ENCODE peak calls at places on chromosomes 1 and 21, in ten cellular contexts. One of them, this sample, is unnamed.

GRCh38 chr1:171267391-171267790 is 19.1 kb downstream of the FMO1 start:
- DNase-seq in H54: no peak
- DNase-seq in stimulated activated CD8-positive, alpha-beta memory T cell treated with anti-CD3 and anti-CD28 coated beads, Interleukin-7, amount 100 ng/mL, for 4 hours: no peak
- DNase-seq in T1000: no peak
- DNase-seq in LoVo: no peak
- DNase-seq in kidney: no peak
- DNase-seq in NCI-H524: no peak
- DNase-seq in effector memory CD8-positive, alpha-beta T cell: no peak
- DNase-seq in brain microvascular endothelial cell: no peak
- DNase-seq in NCI-H1930: no peak
- DNase-seq in this sample: peak; percentile 19

GRCh38 chr1:96183928-96184327 is 537.7 kb upstream of the PTBP2 start:
- DNase-seq in H54: no peak
- DNase-seq in NCI-H1930: no peak
- DNase-seq in kidney: no peak
- DNase-seq in LoVo: no peak
- DNase-seq in NCI-H524: no peak
- DNase-seq in stimulated activated CD8-positive, alpha-beta memory T cell treated with anti-CD3 and anti-CD28 coated beads, Interleukin-7, amount 100 ng/mL, for 4 hours: no peak
- DNase-seq in T1000: no peak
- DNase-seq in effector memory CD8-positive, alpha-beta T cell: no peak
- DNase-seq in brain microvascular endothelial cell: no peak
- DNase-seq in this sample: no peak

GRCh38 chr1:93255222-93256079 is 74.9 kb downstream of the CCDC18 start:
- DNase-seq in kidney: no peak
- DNase-seq in T1000: peak; percentile 31
- DNase-seq in NCI-H524: no peak
- DNase-seq in stimulated activated CD8-positive, alpha-beta memory T cell treated with anti-CD3 and anti-CD28 coated beads, Interleukin-7, amount 100 ng/mL, for 4 hours: no peak
- DNase-seq in H54: peak; percentile 40
- DNase-seq in LoVo: no peak
- DNase-seq in NCI-H1930: no peak
- DNase-seq in brain microvascular endothelial cell: peak; percentile 68
- DNase-seq in effector memory CD8-positive, alpha-beta T cell: no peak
- DNase-seq in this sample: peak; percentile 70

GRCh38 chr21:37945036-37945435 is 28.8 kb upstream of the KCNJ6 start:
- DNase-seq in effector memory CD8-positive, alpha-beta T cell: no peak
- DNase-seq in kidney: no peak
- DNase-seq in NCI-H524: peak; percentile 68
- DNase-seq in H54: no peak
- DNase-seq in T1000: no peak
- DNase-seq in LoVo: no peak
- DNase-seq in NCI-H1930: no peak
- DNase-seq in stimulated activated CD8-positive, alpha-beta memory T cell treated with anti-CD3 and anti-CD28 coated beads, Interleukin-7, amount 100 ng/mL, for 4 hours: no peak
- DNase-seq in brain microvascular endothelial cell: no peak
- DNase-seq in this sample: no peak

GRCh38 chr1:201145132-201145531 is 9.1 kb downstream of the TMEM9 start:
- DNase-seq in T1000: no peak
- DNase-seq in NCI-H524: peak; percentile 54
- DNase-seq in effector memory CD8-positive, alpha-beta T cell: no peak
- DNase-seq in stimulated activated CD8-positive, alpha-beta memory T cell treated with anti-CD3 and anti-CD28 coated beads, Interleukin-7, amount 100 ng/mL, for 4 hours: no peak
- DNase-seq in kidney: peak; percentile 39
- DNase-seq in LoVo: no peak
- DNase-seq in NCI-H1930: no peak
- DNase-seq in H54: no peak
- DNase-seq in brain microvascular endothelial cell: no peak
- DNase-seq in this sample: no peak

GRCh38 chr1:236287757-236288619 is 6.2 kb upstream of the ERO1B start:
- DNase-seq in kidney: no peak
- DNase-seq in NCI-H1930: peak; percentile 93
- DNase-seq in brain microvascular endothelial cell: no peak
- DNase-seq in stimulated activated CD8-positive, alpha-beta memory T cell treated with anti-CD3 and anti-CD28 coated beads, Interleukin-7, amount 100 ng/mL, for 4 hours: no peak
- DNase-seq in NCI-H524: peak; percentile 92
- DNase-seq in effector memory CD8-positive, alpha-beta T cell: no peak
- DNase-seq in T1000: no peak
- DNase-seq in LoVo: no peak
- DNase-seq in H54: peak; percentile 30
- DNase-seq in this sample: no peak

GRCh38 chr1:42844592-42845140 is 1.7 kb upstream of the ZNF691 start:
- DNase-seq in NCI-H1930: no peak
- DNase-seq in stimulated activated CD8-positive, alpha-beta memory T cell treated with anti-CD3 and anti-CD28 coated beads, Interleukin-7, amount 100 ng/mL, for 4 hours: no peak
- DNase-seq in kidney: no peak
- DNase-seq in brain microvascular endothelial cell: no peak
- DNase-seq in NCI-H524: no peak
- DNase-seq in T1000: no peak
- DNase-seq in effector memory CD8-positive, alpha-beta T cell: no peak
- DNase-seq in LoVo: no peak
- DNase-seq in H54: no peak
- DNase-seq in this sample: no peak

GRCh38 chr1:30462826-30463425 is 260.5 kb downstream of the MATN1 start:
- DNase-seq in T1000: no peak
- DNase-seq in LoVo: no peak
- DNase-seq in NCI-H524: no peak
- DNase-seq in stimulated activated CD8-positive, alpha-beta memory T cell treated with anti-CD3 and anti-CD28 coated beads, Interleukin-7, amount 100 ng/mL, for 4 hours: no peak
- DNase-seq in kidney: peak; percentile 33
- DNase-seq in effector memory CD8-positive, alpha-beta T cell: no peak
- DNase-seq in H54: no peak
- DNase-seq in NCI-H1930: no peak
- DNase-seq in brain microvascular endothelial cell: no peak
- DNase-seq in this sample: no peak

GRCh38 chr1:96843196-96843595 is 121.6 kb downstream of the PTBP2 start:
- DNase-seq in H54: no peak
- DNase-seq in effector memory CD8-positive, alpha-beta T cell: no peak
- DNase-seq in NCI-H524: no peak
- DNase-seq in NCI-H1930: no peak
- DNase-seq in brain microvascular endothelial cell: peak; percentile 9
- DNase-seq in T1000: no peak
- DNase-seq in stimulated activated CD8-positive, alpha-beta memory T cell treated with anti-CD3 and anti-CD28 coated beads, Interleukin-7, amount 100 ng/mL, for 4 hours: no peak
- DNase-seq in kidney: no peak
- DNase-seq in LoVo: no peak
- DNase-seq in this sample: peak; percentile 22

GRCh38 chr1:157155658-157156057 is 17.5 kb upstream of the ETV3 start:
- DNase-seq in LoVo: no peak
- DNase-seq in H54: no peak
- DNase-seq in T1000: no peak
- DNase-seq in effector memory CD8-positive, alpha-beta T cell: no peak
- DNase-seq in brain microvascular endothelial cell: no peak
- DNase-seq in NCI-H1930: no peak
- DNase-seq in stimulated activated CD8-positive, alpha-beta memory T cell treated with anti-CD3 and anti-CD28 coated beads, Interleukin-7, amount 100 ng/mL, for 4 hours: no peak
- DNase-seq in kidney: peak; percentile 85
- DNase-seq in NCI-H524: no peak
- DNase-seq in this sample: no peak

GRCh38 chr1:212294983-212295382 is 9.8 kb downstream of the PPP2R5A start:
- DNase-seq in NCI-H524: no peak
- DNase-seq in kidney: no peak
- DNase-seq in T1000: no peak
- DNase-seq in stimulated activated CD8-positive, alpha-beta memory T cell treated with anti-CD3 and anti-CD28 coated beads, Interleukin-7, amount 100 ng/mL, for 4 hours: no peak
- DNase-seq in H54: no peak
- DNase-seq in brain microvascular endothelial cell: no peak
- DNase-seq in NCI-H1930: no peak
- DNase-seq in effector memory CD8-positive, alpha-beta T cell: no peak
- DNase-seq in LoVo: no peak
- DNase-seq in this sample: no peak

GRCh38 chr1:12204140-12204539 is 25.7 kb upstream of the VPS13D start:
- DNase-seq in T1000: no peak
- DNase-seq in NCI-H1930: no peak
- DNase-seq in effector memory CD8-positive, alpha-beta T cell: no peak
- DNase-seq in NCI-H524: no peak
- DNase-seq in stimulated activated CD8-positive, alpha-beta memory T cell treated with anti-CD3 and anti-CD28 coated beads, Interleukin-7, amount 100 ng/mL, for 4 hours: peak; percentile 64
- DNase-seq in H54: no peak
- DNase-seq in LoVo: no peak
- DNase-seq in kidney: no peak
- DNase-seq in brain microvascular endothelial cell: no peak
- DNase-seq in this sample: no peak

GRCh38 chr1:50644447-50645105 is 221.3 kb upstream of the DMRTA2 start:
- DNase-seq in kidney: no peak
- DNase-seq in T1000: no peak
- DNase-seq in NCI-H1930: no peak
- DNase-seq in stimulated activated CD8-positive, alpha-beta memory T cell treated with anti-CD3 and anti-CD28 coated beads, Interleukin-7, amount 100 ng/mL, for 4 hours: no peak
- DNase-seq in effector memory CD8-positive, alpha-beta T cell: no peak
- DNase-seq in brain microvascular endothelial cell: no peak
- DNase-seq in H54: no peak
- DNase-seq in NCI-H524: no peak
- DNase-seq in LoVo: no peak
- DNase-seq in this sample: no peak

GRCh38 chr1:75035536-75035935 is 98.7 kb upstream of the LHX8 start:
- DNase-seq in brain microvascular endothelial cell: no peak
- DNase-seq in LoVo: no peak
- DNase-seq in stimulated activated CD8-positive, alpha-beta memory T cell treated with anti-CD3 and anti-CD28 coated beads, Interleukin-7, amount 100 ng/mL, for 4 hours: no peak
- DNase-seq in H54: peak; percentile 6
- DNase-seq in T1000: peak; percentile 50
- DNase-seq in kidney: no peak
- DNase-seq in NCI-H1930: no peak
- DNase-seq in NCI-H524: no peak
- DNase-seq in effector memory CD8-positive, alpha-beta T cell: no peak
- DNase-seq in this sample: no peak

GRCh38 chr1:183194527-183195145 is 8.6 kb downstream of the LAMC2 start:
- DNase-seq in stimulated activated CD8-positive, alpha-beta memory T cell treated with anti-CD3 and anti-CD28 coated beads, Interleukin-7, amount 100 ng/mL, for 4 hours: no peak
- DNase-seq in brain microvascular endothelial cell: no peak
- DNase-seq in kidney: no peak
- DNase-seq in effector memory CD8-positive, alpha-beta T cell: no peak
- DNase-seq in NCI-H524: no peak
- DNase-seq in H54: no peak
- DNase-seq in NCI-H1930: no peak
- DNase-seq in LoVo: no peak
- DNase-seq in T1000: no peak
- DNase-seq in this sample: no peak

GRCh38 chr1:208132287-208132882 is 111.8 kb downstream of the PLXNA2 start:
- DNase-seq in LoVo: peak; percentile 88
- DNase-seq in stimulated activated CD8-positive, alpha-beta memory T cell treated with anti-CD3 and anti-CD28 coated beads, Interleukin-7, amount 100 ng/mL, for 4 hours: peak; percentile 11
- DNase-seq in NCI-H524: peak; percentile 44
- DNase-seq in effector memory CD8-positive, alpha-beta T cell: peak; percentile 16
- DNase-seq in kidney: peak; percentile 87
- DNase-seq in brain microvascular endothelial cell: peak; percentile 43
- DNase-seq in NCI-H1930: peak; percentile 4
- DNase-seq in T1000: no peak
- DNase-seq in H54: peak; percentile 90
- DNase-seq in this sample: peak; percentile 59

GRCh38 chr1:224226849-224227502 is 43.9 kb downstream of the DEGS1 start:
- DNase-seq in brain microvascular endothelial cell: no peak
- DNase-seq in kidney: no peak
- DNase-seq in H54: no peak
- DNase-seq in stimulated activated CD8-positive, alpha-beta memory T cell treated with anti-CD3 and anti-CD28 coated beads, Interleukin-7, amount 100 ng/mL, for 4 hours: no peak
- DNase-seq in NCI-H1930: no peak
- DNase-seq in LoVo: no peak
- DNase-seq in T1000: no peak
- DNase-seq in NCI-H524: no peak
- DNase-seq in effector memory CD8-positive, alpha-beta T cell: no peak
- DNase-seq in this sample: no peak

GRCh38 chr1:9233241-9233941 is 1.2 kb upstream of the H6PD start:
- DNase-seq in effector memory CD8-positive, alpha-beta T cell: no peak
- DNase-seq in kidney: peak; percentile 90
- DNase-seq in NCI-H1930: no peak
- DNase-seq in NCI-H524: no peak
- DNase-seq in H54: no peak
- DNase-seq in brain microvascular endothelial cell: peak; percentile 29
- DNase-seq in LoVo: no peak
- DNase-seq in T1000: no peak
- DNase-seq in stimulated activated CD8-positive, alpha-beta memory T cell treated with anti-CD3 and anti-CD28 coated beads, Interleukin-7, amount 100 ng/mL, for 4 hours: no peak
- DNase-seq in this sample: peak; percentile 57

GRCh38 chr1:203663294-203663693 is 36.7 kb downstream of the ATP2B4 start:
- DNase-seq in effector memory CD8-positive, alpha-beta T cell: no peak
- DNase-seq in T1000: peak; percentile 72
- DNase-seq in NCI-H1930: no peak
- DNase-seq in stimulated activated CD8-positive, alpha-beta memory T cell treated with anti-CD3 and anti-CD28 coated beads, Interleukin-7, amount 100 ng/mL, for 4 hours: no peak
- DNase-seq in NCI-H524: no peak
- DNase-seq in LoVo: peak; percentile 54
- DNase-seq in kidney: no peak
- DNase-seq in H54: peak; percentile 74
- DNase-seq in brain microvascular endothelial cell: peak; percentile 96
- DNase-seq in this sample: peak; percentile 96

GRCh38 chr1:7301346-7301993 is 469.6 kb upstream of the VAMP3 start:
- DNase-seq in T1000: no peak
- DNase-seq in LoVo: no peak
- DNase-seq in stimulated activated CD8-positive, alpha-beta memory T cell treated with anti-CD3 and anti-CD28 coated beads, Interleukin-7, amount 100 ng/mL, for 4 hours: no peak
- DNase-seq in NCI-H1930: no peak
- DNase-seq in kidney: no peak
- DNase-seq in brain microvascular endothelial cell: peak; percentile 27
- DNase-seq in effector memory CD8-positive, alpha-beta T cell: no peak
- DNase-seq in H54: no peak
- DNase-seq in NCI-H524: no peak
- DNase-seq in this sample: no peak

GRCh38 chr1:206030714-206031113 is 7.0 kb upstream of the CTSE start:
- DNase-seq in brain microvascular endothelial cell: peak; percentile 57
- DNase-seq in NCI-H1930: peak; percentile 31
- DNase-seq in effector memory CD8-positive, alpha-beta T cell: peak; percentile 38
- DNase-seq in kidney: peak; percentile 87
- DNase-seq in LoVo: peak; percentile 76
- DNase-seq in stimulated activated CD8-positive, alpha-beta memory T cell treated with anti-CD3 and anti-CD28 coated beads, Interleukin-7, amount 100 ng/mL, for 4 hours: peak; percentile 43
- DNase-seq in T1000: no peak
- DNase-seq in NCI-H524: peak; percentile 92
- DNase-seq in H54: peak; percentile 38
- DNase-seq in this sample: peak; percentile 62

GRCh38 chr1:88150330-88150729 is 533.7 kb upstream of the PKN2 start:
- DNase-seq in T1000: no peak
- DNase-seq in LoVo: no peak
- DNase-seq in effector memory CD8-positive, alpha-beta T cell: no peak
- DNase-seq in H54: no peak
- DNase-seq in kidney: no peak
- DNase-seq in stimulated activated CD8-positive, alpha-beta memory T cell treated with anti-CD3 and anti-CD28 coated beads, Interleukin-7, amount 100 ng/mL, for 4 hours: no peak
- DNase-seq in brain microvascular endothelial cell: no peak
- DNase-seq in NCI-H524: no peak
- DNase-seq in NCI-H1930: no peak
- DNase-seq in this sample: no peak

GRCh38 chr1:44830900-44831304 is 12.2 kb downstream of the PTCH2 start:
- DNase-seq in H54: no peak
- DNase-seq in effector memory CD8-positive, alpha-beta T cell: no peak
- DNase-seq in LoVo: no peak
- DNase-seq in kidney: no peak
- DNase-seq in brain microvascular endothelial cell: no peak
- DNase-seq in NCI-H524: no peak
- DNase-seq in T1000: no peak
- DNase-seq in stimulated activated CD8-positive, alpha-beta memory T cell treated with anti-CD3 and anti-CD28 coated beads, Interleukin-7, amount 100 ng/mL, for 4 hours: no peak
- DNase-seq in NCI-H1930: no peak
- DNase-seq in this sample: no peak

GRCh38 chr1:7130127-7130526 is 344.9 kb downstream of the CAMTA1 start:
- DNase-seq in kidney: no peak
- DNase-seq in NCI-H1930: no peak
- DNase-seq in H54: no peak
- DNase-seq in LoVo: no peak
- DNase-seq in effector memory CD8-positive, alpha-beta T cell: no peak
- DNase-seq in T1000: no peak
- DNase-seq in NCI-H524: no peak
- DNase-seq in stimulated activated CD8-positive, alpha-beta memory T cell treated with anti-CD3 and anti-CD28 coated beads, Interleukin-7, amount 100 ng/mL, for 4 hours: no peak
- DNase-seq in brain microvascular endothelial cell: no peak
- DNase-seq in this sample: no peak

This sample was measured in astrocyte of the spinal cord.